ENCODE peak calls at places on chromosomes 13 and 19, in five cellular contexts. R is right cardiac atrium, H is cardiac fibroblast, B is MM.1S, K is cardiac muscle cell. N is an unnamed sample.

GRCh38 chr13:100658363-100658762 is 16.2 kb downstream of the TMTC4 start:
- DNase-seq in R (no peak), H (no peak), B (peak), K (no peak), N (no peak)

GRCh38 chr19:11164879-11165406 is 9.4 kb upstream of the SPC24 start:
- DNase-seq in R (peak), H (peak), B (no peak), K (peak), N (no peak)

GRCh38 chr19:49786432-49786831 is 19.6 kb downstream of the AP2A1 start:
- DNase-seq in R (peak), H (no peak), B (no peak), K (peak), N (no peak)

GRCh38 chr13:39044536-39044935 is 6.3 kb downstream of the NHLRC3 start:
- DNase-seq in R (no peak), H (no peak), B (no peak), K (no peak), N (no peak)

GRCh38 chr19:29532956-29533355 is 7.2 kb downstream of the VSTM2B start:
- DNase-seq in R (no peak), H (no peak), B (no peak), K (no peak), N (no peak)

GRCh38 chr13:73698859-73699258 is 435.3 kb downstream of the KLF12 start:
- DNase-seq in R (no peak), H (no peak), B (no peak), K (no peak), N (no peak)

GRCh38 chr19:49212302-49212701 is 54.7 kb downstream of the TRPM4 start:
- DNase-seq in R (no peak), H (peak), B (no peak), K (peak), N (no peak)

GRCh38 chr13:46855166-46855565 is 41.7 kb downstream of the HTR2A start:
- DNase-seq in R (no peak), H (no peak), B (no peak), K (no peak), N (no peak)

GRCh38 chr13:28584873-28585317 is 74.0 kb upstream of the POMP start:
- DNase-seq in R (no peak), H (peak), B (no peak), K (peak), N (peak)

GRCh38 chr19:46624958-46625661 is at the start of gene PTGIR:
- DNase-seq in R (peak), H (peak), B (no peak), K (peak), N (no peak)

GRCh38 chr19:1081301-1082164 is 13.6 kb downstream of the POLR2E start:
- DNase-seq in R (peak), H (no peak), B (no peak), K (no peak), N (no peak)

GRCh38 chr13:84399320-84400085 is 517.2 kb upstream of the SLITRK1 start:
- DNase-seq in R (no peak), H (no peak), B (no peak), K (no peak), N (no peak)

GRCh38 chr13:85261757-85262346 is 537.4 kb downstream of the SLITRK6 start:
- DNase-seq in R (no peak), H (peak), B (peak), K (peak), N (no peak)

GRCh38 chr13:25372275-25373081 is 704 bp downstream of the ATP8A2 start:
- DNase-seq in R (no peak), H (no peak), B (no peak), K (no peak), N (no peak)

GRCh38 chr19:33350538-33351309 is 22.8 kb upstream of the CEBPG start:
- DNase-seq in R (no peak), H (peak), B (no peak), K (peak), N (no peak)

GRCh38 chr19:13076787-13077186 is 25.9 kb downstream of the LYL1 start:
- DNase-seq in R (no peak), H (no peak), B (no peak), K (no peak), N (no peak)

DNA sequence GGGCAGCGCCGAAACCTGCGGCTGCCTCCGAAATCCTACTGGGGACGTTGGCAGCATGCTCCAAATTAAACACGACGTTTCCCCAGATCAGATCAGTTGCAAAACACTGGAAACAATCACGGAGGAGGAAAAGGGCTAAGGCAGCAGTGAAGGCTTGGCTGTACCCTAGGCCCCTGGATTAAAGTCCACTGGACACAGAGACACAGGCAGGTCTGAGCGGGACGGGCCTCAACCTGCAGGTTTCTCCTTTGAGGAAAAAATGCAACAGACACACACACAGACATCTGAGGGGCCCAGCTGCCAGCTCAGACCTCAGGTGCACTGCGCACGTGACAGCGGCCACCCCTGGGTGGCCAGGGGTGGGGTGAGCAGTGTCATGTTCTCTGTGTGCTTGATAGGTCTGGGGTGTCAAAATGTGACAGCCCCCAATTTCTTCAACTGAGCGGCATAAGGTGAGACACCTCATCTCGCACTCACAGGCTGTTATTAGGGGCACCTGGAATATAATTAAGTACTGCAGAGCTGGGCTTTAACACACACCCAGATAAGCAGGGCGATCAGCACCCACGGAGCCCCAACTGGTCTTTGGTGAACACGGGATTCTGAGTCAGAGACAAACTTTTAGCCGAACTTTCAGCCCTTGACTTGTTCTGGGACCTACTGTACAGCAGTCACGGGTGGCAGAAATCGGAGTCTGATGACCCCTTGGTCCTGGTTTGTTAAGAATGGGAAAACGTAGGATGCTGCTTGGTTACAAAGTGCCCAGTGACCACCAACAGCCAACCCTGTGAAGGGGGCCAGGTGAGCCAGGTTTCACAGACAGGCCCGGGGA is 9.3 kb downstream of the SH3GL1 start:
- DNase-seq in R (no peak), H (peak), B (no peak), K (peak), N (no peak)
- H3K4me3 ChIP-seq in R (no peak), H (peak), B (no peak), K (peak), N (peak)

GRCh38 chr13:110201114-110201513 is 105.8 kb downstream of the COL4A1 start:
- DNase-seq in R (no peak), H (no peak), B (no peak), K (no peak), N (no peak)
- H3K4me3 ChIP-seq in R (no peak), H (no peak), B (no peak), K (no peak), N (no peak)

GRCh38 chr13:49304356-49304755 is 56.6 kb downstream of the CDADC1 start:
- DNase-seq in R (no peak), H (no peak), B (no peak), K (no peak), N (no peak)
- H3K4me3 ChIP-seq in R (no peak), H (no peak), B (no peak), K (no peak), N (no peak)

GRCh38 chr13:107866007-107866665 is 349.2 kb downstream of the LIG4 start:
- DNase-seq in R (no peak), H (peak), B (no peak), K (peak), N (no peak)
- H3K4me3 ChIP-seq in R (peak), H (peak), B (no peak), K (peak), N (peak)